ENCODE peak calls at places on chromosomes 6 and 20, in nine cellular contexts. K is kidney epithelial cell; J is foreskin fibroblast; I is HCT116; R is CD4-positive, alpha-beta T cell; E is MCF 10A; U is HFFc6; O is heart left ventricle; N is left ventricle myocardium inferior. V is an unnamed sample.

GRCh38 chr6:7053125-7053784 is 54.5 kb upstream of the RREB1 start:
- DNase-seq in K (no peak), J (no peak), I (no peak), R (no peak), E (no peak), U (no peak), O (no peak), N (no peak), V (no peak)

GRCh38 chr6:20647585-20647984 is 113.3 kb downstream of the CDKAL1 start:
- DNase-seq in K (no peak), J (no peak), I (no peak), R (no peak), E (no peak), U (no peak), O (no peak), N (no peak), V (no peak)

GRCh38 chr6:47033029-47033796 is 8.9 kb downstream of the ADGRF1 start:
- DNase-seq in K (no peak), J (no peak), I (no peak), R (no peak), E (no peak), U (no peak), O (no peak), N (no peak), V (no peak)

GRCh38 chr6:104566411-104566810 is 293.3 kb downstream of the HACE1 start:
- DNase-seq in K (no peak), J (no peak), I (no peak), R (no peak), E (peak; percentile 35), U (no peak), O (no peak), N (no peak), V (no peak)

GRCh38 chr20:258963-259362 is 1.4 kb downstream of the DEFB132 start:
- DNase-seq in K (no peak), J (peak; percentile 36), I (peak; percentile 33), R (peak; percentile 6), E (peak; percentile 30), U (no peak), O (no peak), N (no peak), V (peak; percentile 14)

GRCh38 chr6:157532963-157533362 is 152.0 kb downstream of the ZDHHC14 start:
- DNase-seq in K (no peak), J (no peak), I (no peak), R (no peak), E (no peak), U (no peak), O (no peak), N (no peak), V (no peak)

GRCh38 chr6:12648171-12648570 is 68.4 kb upstream of the PHACTR1 start:
- DNase-seq in K (no peak), J (peak; percentile 11), I (no peak), R (no peak), E (no peak), U (no peak), O (no peak), N (no peak), V (no peak)

GRCh38 chr20:2295886-2296544 is at the start of gene TGM3:
- DNase-seq in K (no peak), J (no peak), I (no peak), R (no peak), E (no peak), U (no peak), O (no peak), N (no peak), V (no peak)

GRCh38 chr20:59746155-59746554 is 141.8 kb downstream of the PHACTR3 start:
- DNase-seq in K (no peak), J (no peak), I (no peak), R (no peak), E (no peak), U (no peak), O (no peak), N (no peak), V (no peak)

GRCh38 chr6:138652824-138653223 is 120.7 kb upstream of the CCDC28A start:
- DNase-seq in K (no peak), J (peak; percentile 34), I (no peak), R (no peak), E (no peak), U (no peak), O (no peak), N (no peak), V (no peak)

GRCh38 chr6:119241124-119241491 is 108.5 kb downstream of the MAN1A1 start:
- DNase-seq in K (no peak), J (peak; percentile 21), I (no peak), R (no peak), E (peak; percentile 13), U (no peak), O (no peak), N (no peak), V (no peak)

GRCh38 chr20:731891-732560 is 36.3 kb downstream of the SLC52A3 start:
- DNase-seq in K (no peak), J (peak; percentile 30), I (no peak), R (no peak), E (no peak), U (no peak), O (no peak), N (no peak), V (no peak)

GRCh38 chr20:37534401-37535157 is 6.9 kb upstream of the BLCAP start:
- DNase-seq in K (no peak), J (peak; percentile 90), I (peak; percentile 70), R (peak; percentile 19), E (peak; percentile 84), U (peak; percentile 81), O (no peak), N (no peak), V (peak; percentile 81)

GRCh38 chr6:156555117-156555516 is 222.1 kb upstream of the ARID1B start:
- DNase-seq in K (no peak), J (no peak), I (no peak), R (no peak), E (no peak), U (peak; percentile 12), O (no peak), N (no peak), V (no peak)

GRCh38 chr6:134721095-134721400 is 228.9 kb downstream of the ALDH8A1 start:
- DNase-seq in K (no peak), J (peak; percentile 40), I (no peak), R (no peak), E (no peak), U (no peak), O (no peak), N (no peak), V (no peak)

GRCh38 chr6:41237128-41237527 is 9.0 kb downstream of the TREML4 start:
- DNase-seq in K (no peak), J (no peak), I (no peak), R (no peak), E (no peak), U (no peak), O (no peak), N (no peak), V (no peak)

GRCh38 chr6:41236276-41236675 is 8.1 kb downstream of the TREML4 start:
- DNase-seq in K (no peak), J (no peak), I (no peak), R (no peak), E (no peak), U (no peak), O (no peak), N (no peak), V (no peak)

DNA sequence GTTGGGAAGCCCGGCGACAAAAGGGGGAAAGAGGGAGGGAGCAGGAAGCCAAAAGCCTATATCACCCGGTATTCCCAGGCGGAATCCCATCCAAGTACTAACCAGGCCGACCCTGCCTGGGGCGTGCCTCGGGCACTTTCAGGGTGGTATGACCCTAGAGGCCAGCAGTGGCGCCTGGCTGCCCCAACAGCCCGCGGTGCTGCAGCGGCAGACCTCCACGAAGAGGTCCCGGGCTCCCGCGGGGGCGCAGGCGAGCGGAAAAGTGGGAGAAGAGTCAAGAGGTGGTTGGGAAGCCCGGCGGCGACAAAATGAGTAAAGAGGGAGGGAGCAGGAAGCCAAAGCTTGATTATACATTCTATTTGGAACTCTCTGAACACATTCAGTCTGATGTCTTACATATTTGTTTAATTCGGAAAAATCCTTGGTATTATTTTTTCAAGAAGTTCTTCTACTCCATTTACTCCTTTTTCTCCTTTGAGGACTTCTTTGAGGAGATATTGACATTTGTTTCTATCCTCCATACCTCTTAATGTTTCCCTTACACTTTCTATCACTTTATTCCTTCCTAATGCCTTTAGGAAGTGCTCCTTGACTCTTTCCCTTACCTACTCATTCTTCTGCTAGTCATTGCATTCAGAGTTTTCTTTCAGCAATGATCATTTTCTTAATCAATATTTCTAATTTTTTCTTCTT is 11.5 kb downstream of the TREML4 start:
- DNase-seq in K (no peak), J (no peak), I (no peak), R (no peak), E (no peak), U (no peak), O (no peak), N (no peak), V (no peak)
- TF ChIP-seq CTCF in K (no peak), J (no peak), I (no peak), R (no peak), E (no peak), U (no peak), O (no peak), N (no peak), V (no peak)

GRCh38 chr6:163087981-163088380 is 326.5 kb upstream of the QKI start:
- DNase-seq in K (no peak), J (no peak), I (no peak), R (no peak), E (no peak), U (no peak), O (no peak), N (no peak), V (no peak)
- TF ChIP-seq CTCF in K (no peak), J (no peak), I (no peak), R (no peak), E (no peak), U (no peak), O (no peak), N (no peak), V (no peak)

GRCh38 chr6:163413345-163414116 is 987 bp upstream of the QKI start:
- DNase-seq in K (peak; percentile 69), J (peak; percentile 96), I (peak; percentile 29), R (peak; percentile 89), E (peak; percentile 86), U (peak; percentile 83), O (peak; percentile 90), N (peak; percentile 88), V (peak; percentile 92)
- TF ChIP-seq CTCF in K (no peak), J (no peak), I (no peak), R (no peak), E (no peak), U (no peak), O (no peak), N (no peak), V (no peak)

GRCh38 chr6:43541774-43542471 is 25.0 kb downstream of the POLR1C start:
- DNase-seq in K (no peak), J (no peak), I (no peak), R (no peak), E (no peak), U (no peak), O (no peak), N (no peak), V (no peak)

GRCh38 chr6:43544461-43544860 is 27.6 kb downstream of the POLR1C start:
- DNase-seq in K (no peak), J (no peak), I (no peak), R (no peak), E (no peak), U (no peak), O (no peak), N (no peak), V (no peak)

DNA sequence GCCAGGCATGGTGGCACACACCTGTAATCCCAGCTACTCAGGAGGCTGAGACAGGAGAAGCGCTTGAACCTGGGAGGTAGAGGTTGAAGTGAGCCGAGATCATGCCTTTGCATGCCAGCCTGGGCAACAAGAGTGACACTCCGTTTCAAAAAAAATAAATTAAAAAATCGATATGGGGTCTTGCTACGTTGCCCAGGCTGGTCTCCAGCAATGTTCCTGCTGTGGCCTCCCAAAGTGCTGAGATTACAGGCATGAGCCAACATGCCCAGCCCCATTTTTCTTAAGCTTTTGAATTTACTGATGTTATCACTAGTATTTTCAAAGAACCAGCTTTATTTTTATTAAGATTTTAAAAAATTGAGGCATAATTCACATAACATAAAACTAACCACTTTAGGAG is 23.6 kb downstream of the POLR1C start:
- DNase-seq in K (no peak), J (no peak), I (no peak), R (no peak), E (no peak), U (no peak), O (no peak), N (no peak), V (no peak)
- TF ChIP-seq CTCF in K (no peak), J (no peak), I (no peak), R (no peak), E (no peak), U (no peak), O (no peak), N (no peak), V (no peak)

V was measured in Calu3.